ENCODE peak calls at places on chromosomes 12 and 14, in eight cellular contexts. One of them, this sample, is unnamed.

GRCh38 chr12:23880988-23881387 is 68.5 kb downstream of the SOX5 start:
- DNase-seq in HepG2: no peak
- DNase-seq in C1 segment of cervical spinal cord: no peak
- DNase-seq in AML-193: no peak
- DNase-seq in Panc1: no peak
- DNase-seq in MV-4-11: no peak
- DNase-seq in NCI-H748 treated with DMSO at 0.1 percent for 48 hours: no peak
- DNase-seq in amniotic stem cell: no peak
- DNase-seq in this sample: no peak

GRCh38 chr12:87253157-87253556 is 776.0 kb downstream of the C12orf50 start:
- DNase-seq in HepG2: no peak
- DNase-seq in Panc1: no peak
- DNase-seq in AML-193: no peak
- DNase-seq in amniotic stem cell: no peak
- DNase-seq in C1 segment of cervical spinal cord: no peak
- DNase-seq in NCI-H748 treated with DMSO at 0.1 percent for 48 hours: no peak
- DNase-seq in MV-4-11: no peak
- DNase-seq in this sample: no peak

GRCh38 chr14:82694820-82695219 is 1161.2 kb upstream of the SEL1L start:
- DNase-seq in NCI-H748 treated with DMSO at 0.1 percent for 48 hours: no peak
- DNase-seq in Panc1: no peak
- DNase-seq in amniotic stem cell: no peak
- DNase-seq in MV-4-11: no peak
- DNase-seq in C1 segment of cervical spinal cord: no peak
- DNase-seq in HepG2: no peak
- DNase-seq in AML-193: no peak
- DNase-seq in this sample: no peak

GRCh38 chr12:65430571-65431306 is 152.3 kb downstream of the MSRB3 start:
- DNase-seq in MV-4-11: no peak
- DNase-seq in Panc1: peak; percentile 32
- DNase-seq in amniotic stem cell: no peak
- DNase-seq in HepG2: peak; percentile 10
- DNase-seq in C1 segment of cervical spinal cord: no peak
- DNase-seq in AML-193: no peak
- DNase-seq in NCI-H748 treated with DMSO at 0.1 percent for 48 hours: no peak
- DNase-seq in this sample: no peak

GRCh38 chr12:3746758-3747157 is 6.2 kb downstream of the CRACR2A start:
- DNase-seq in AML-193: no peak
- DNase-seq in Panc1: no peak
- DNase-seq in C1 segment of cervical spinal cord: no peak
- DNase-seq in HepG2: no peak
- DNase-seq in NCI-H748 treated with DMSO at 0.1 percent for 48 hours: no peak
- DNase-seq in amniotic stem cell: no peak
- DNase-seq in MV-4-11: no peak
- DNase-seq in this sample: no peak

GRCh38 chr14:65361920-65362319 is 50.6 kb upstream of the FUT8 start:
- DNase-seq in NCI-H748 treated with DMSO at 0.1 percent for 48 hours: no peak
- DNase-seq in HepG2: no peak
- DNase-seq in C1 segment of cervical spinal cord: peak; percentile 17
- DNase-seq in amniotic stem cell: no peak
- DNase-seq in Panc1: no peak
- DNase-seq in MV-4-11: no peak
- DNase-seq in AML-193: no peak
- DNase-seq in this sample: peak; percentile 55

GRCh38 chr12:95674631-95675030 is 115.9 kb downstream of the NTN4 start:
- DNase-seq in MV-4-11: no peak
- DNase-seq in C1 segment of cervical spinal cord: no peak
- DNase-seq in NCI-H748 treated with DMSO at 0.1 percent for 48 hours: peak; percentile 95
- DNase-seq in HepG2: peak; percentile 15
- DNase-seq in Panc1: no peak
- DNase-seq in AML-193: no peak
- DNase-seq in amniotic stem cell: no peak
- DNase-seq in this sample: peak; percentile 27

GRCh38 chr12:115312901-115313300 is 628.9 kb upstream of the TBX3 start:
- DNase-seq in Panc1: no peak
- DNase-seq in MV-4-11: no peak
- DNase-seq in AML-193: no peak
- DNase-seq in HepG2: no peak
- DNase-seq in C1 segment of cervical spinal cord: no peak
- DNase-seq in amniotic stem cell: no peak
- DNase-seq in NCI-H748 treated with DMSO at 0.1 percent for 48 hours: peak; percentile 90
- DNase-seq in this sample: no peak

GRCh38 chr12:124105546-124105945 is 132.5 kb downstream of the ZNF664 start:
- DNase-seq in HepG2: no peak
- DNase-seq in NCI-H748 treated with DMSO at 0.1 percent for 48 hours: no peak
- DNase-seq in AML-193: no peak
- DNase-seq in MV-4-11: no peak
- DNase-seq in C1 segment of cervical spinal cord: no peak
- DNase-seq in amniotic stem cell: no peak
- DNase-seq in Panc1: no peak
- DNase-seq in this sample: no peak

GRCh38 chr12:11718768-11719253 is 69.3 kb downstream of the ETV6 start:
- DNase-seq in HepG2: no peak
- DNase-seq in AML-193: no peak
- DNase-seq in C1 segment of cervical spinal cord: no peak
- DNase-seq in amniotic stem cell: no peak
- DNase-seq in Panc1: no peak
- DNase-seq in MV-4-11: no peak
- DNase-seq in NCI-H748 treated with DMSO at 0.1 percent for 48 hours: no peak
- DNase-seq in this sample: peak; percentile 43

GRCh38 chr12:120261951-120262851 is 3.3 kb downstream of the PXN start:
- DNase-seq in C1 segment of cervical spinal cord: no peak
- DNase-seq in amniotic stem cell: no peak
- DNase-seq in MV-4-11: no peak
- DNase-seq in NCI-H748 treated with DMSO at 0.1 percent for 48 hours: no peak
- DNase-seq in AML-193: no peak
- DNase-seq in Panc1: no peak
- DNase-seq in HepG2: no peak
- DNase-seq in this sample: no peak

GRCh38 chr14:93232159-93232558 is 25.1 kb downstream of the UBR7 start:
- DNase-seq in NCI-H748 treated with DMSO at 0.1 percent for 48 hours: no peak
- DNase-seq in MV-4-11: no peak
- DNase-seq in AML-193: no peak
- DNase-seq in amniotic stem cell: no peak
- DNase-seq in C1 segment of cervical spinal cord: no peak
- DNase-seq in HepG2: no peak
- DNase-seq in Panc1: no peak
- DNase-seq in this sample: no peak

GRCh38 chr12:55767156-55767555 is 24.2 kb downstream of the GDF11 start:
- DNase-seq in Panc1: no peak
- DNase-seq in AML-193: no peak
- DNase-seq in C1 segment of cervical spinal cord: no peak
- DNase-seq in MV-4-11: no peak
- DNase-seq in HepG2: no peak
- DNase-seq in amniotic stem cell: no peak
- DNase-seq in NCI-H748 treated with DMSO at 0.1 percent for 48 hours: no peak
- DNase-seq in this sample: no peak

GRCh38 chr12:68789144-68789878 is 18.7 kb upstream of the MDM2 start:
- DNase-seq in AML-193: no peak
- DNase-seq in Panc1: no peak
- DNase-seq in C1 segment of cervical spinal cord: no peak
- DNase-seq in HepG2: peak; percentile 95
- DNase-seq in NCI-H748 treated with DMSO at 0.1 percent for 48 hours: no peak
- DNase-seq in MV-4-11: no peak
- DNase-seq in amniotic stem cell: no peak
- DNase-seq in this sample: no peak

GRCh38 chr14:101103321-101103901 is 199.9 kb upstream of the RTL1 start:
- DNase-seq in Panc1: no peak
- DNase-seq in C1 segment of cervical spinal cord: no peak
- DNase-seq in amniotic stem cell: no peak
- DNase-seq in AML-193: no peak
- DNase-seq in NCI-H748 treated with DMSO at 0.1 percent for 48 hours: no peak
- DNase-seq in MV-4-11: no peak
- DNase-seq in HepG2: no peak
- DNase-seq in this sample: no peak

GRCh38 chr14:23057757-23058653 is 685 bp upstream of the CDH24 start:
- DNase-seq in Panc1: peak; percentile 70
- DNase-seq in HepG2: peak; percentile 92
- DNase-seq in AML-193: no peak
- DNase-seq in NCI-H748 treated with DMSO at 0.1 percent for 48 hours: no peak
- DNase-seq in amniotic stem cell: no peak
- DNase-seq in MV-4-11: no peak
- DNase-seq in C1 segment of cervical spinal cord: no peak
- DNase-seq in this sample: peak; percentile 63

GRCh38 chr12:64943686-64944085 is 119.2 kb downstream of the TBC1D30 start:
- DNase-seq in amniotic stem cell: no peak
- DNase-seq in AML-193: no peak
- DNase-seq in Panc1: no peak
- DNase-seq in C1 segment of cervical spinal cord: no peak
- DNase-seq in HepG2: no peak
- DNase-seq in MV-4-11: peak; percentile 66
- DNase-seq in NCI-H748 treated with DMSO at 0.1 percent for 48 hours: no peak
- DNase-seq in this sample: no peak

GRCh38 chr14:81940636-81941035 is 407.0 kb upstream of the SEL1L start:
- DNase-seq in amniotic stem cell: no peak
- DNase-seq in AML-193: no peak
- DNase-seq in NCI-H748 treated with DMSO at 0.1 percent for 48 hours: no peak
- DNase-seq in Panc1: no peak
- DNase-seq in MV-4-11: no peak
- DNase-seq in C1 segment of cervical spinal cord: no peak
- DNase-seq in HepG2: no peak
- DNase-seq in this sample: no peak

GRCh38 chr12:114257687-114258086 is 148.3 kb downstream of the TBX5 start:
- DNase-seq in NCI-H748 treated with DMSO at 0.1 percent for 48 hours: no peak
- DNase-seq in amniotic stem cell: no peak
- DNase-seq in HepG2: no peak
- DNase-seq in AML-193: no peak
- DNase-seq in MV-4-11: peak; percentile 7
- DNase-seq in C1 segment of cervical spinal cord: no peak
- DNase-seq in Panc1: no peak
- DNase-seq in this sample: no peak

GRCh38 chr14:100389497-100390104 is 66.5 kb downstream of the SLC25A47 start:
- DNase-seq in MV-4-11: no peak
- DNase-seq in NCI-H748 treated with DMSO at 0.1 percent for 48 hours: no peak
- DNase-seq in HepG2: no peak
- DNase-seq in C1 segment of cervical spinal cord: no peak
- DNase-seq in Panc1: no peak
- DNase-seq in AML-193: no peak
- DNase-seq in amniotic stem cell: no peak
- DNase-seq in this sample: no peak

GRCh38 chr14:20386276-20386855 is 26.9 kb downstream of the TEP1 start:
- DNase-seq in Panc1: no peak
- DNase-seq in amniotic stem cell: no peak
- DNase-seq in AML-193: no peak
- DNase-seq in MV-4-11: no peak
- DNase-seq in C1 segment of cervical spinal cord: no peak
- DNase-seq in NCI-H748 treated with DMSO at 0.1 percent for 48 hours: no peak
- DNase-seq in HepG2: no peak
- DNase-seq in this sample: no peak

GRCh38 chr12:96140110-96140509 is 54.1 kb upstream of the ELK3 start:
- DNase-seq in Panc1: no peak
- DNase-seq in NCI-H748 treated with DMSO at 0.1 percent for 48 hours: no peak
- DNase-seq in AML-193: no peak
- DNase-seq in MV-4-11: peak; percentile 83
- DNase-seq in HepG2: no peak
- DNase-seq in C1 segment of cervical spinal cord: no peak
- DNase-seq in amniotic stem cell: peak; percentile 20
- DNase-seq in this sample: no peak

GRCh38 chr14:34837801-34838322 is 37.3 kb downstream of the BAZ1A start:
- DNase-seq in AML-193: no peak
- DNase-seq in amniotic stem cell: no peak
- DNase-seq in Panc1: no peak
- DNase-seq in HepG2: peak; percentile 99
- DNase-seq in C1 segment of cervical spinal cord: no peak
- DNase-seq in MV-4-11: no peak
- DNase-seq in NCI-H748 treated with DMSO at 0.1 percent for 48 hours: no peak
- DNase-seq in this sample: no peak

GRCh38 chr14:100850841-100851585 is 25.1 kb downstream of the MEG3 start:
- DNase-seq in C1 segment of cervical spinal cord: peak; percentile 24
- DNase-seq in Panc1: no peak
- DNase-seq in HepG2: peak; percentile 48
- DNase-seq in amniotic stem cell: no peak
- DNase-seq in AML-193: peak; percentile 44
- DNase-seq in MV-4-11: peak; percentile 32
- DNase-seq in NCI-H748 treated with DMSO at 0.1 percent for 48 hours: peak; percentile 79
- DNase-seq in this sample: no peak

GRCh38 chr12:64525461-64526160 is 73.7 kb downstream of the TBK1 start:
- DNase-seq in C1 segment of cervical spinal cord: no peak
- DNase-seq in AML-193: no peak
- DNase-seq in Panc1: no peak
- DNase-seq in NCI-H748 treated with DMSO at 0.1 percent for 48 hours: no peak
- DNase-seq in MV-4-11: no peak
- DNase-seq in HepG2: no peak
- DNase-seq in amniotic stem cell: no peak
- DNase-seq in this sample: no peak

GRCh38 chr12:4056910-4057845 is 184.0 kb upstream of the PARP11 start:
- DNase-seq in AML-193: no peak
- DNase-seq in MV-4-11: no peak
- DNase-seq in C1 segment of cervical spinal cord: no peak
- DNase-seq in Panc1: no peak
- DNase-seq in amniotic stem cell: no peak
- DNase-seq in HepG2: peak; percentile 81
- DNase-seq in NCI-H748 treated with DMSO at 0.1 percent for 48 hours: no peak
- DNase-seq in this sample: no peak

GRCh38 chr12:85310456-85311076 is 30.5 kb downstream of the ALX1 start:
- DNase-seq in AML-193: peak; percentile 33
- DNase-seq in MV-4-11: no peak
- DNase-seq in NCI-H748 treated with DMSO at 0.1 percent for 48 hours: peak; percentile 7
- DNase-seq in amniotic stem cell: no peak
- DNase-seq in HepG2: no peak
- DNase-seq in C1 segment of cervical spinal cord: no peak
- DNase-seq in Panc1: no peak
- DNase-seq in this sample: no peak